ENCODE peak calls at places on chromosomes 12 and 14, in four cellular contexts. C, T, A and S are unnamed samples.

GRCh38 chr12:132352896-132353800 is 23.8 kb upstream of the GALNT9 start:
- DNase-seq in C (no peak), T (no peak), A (no peak), S (no peak)

GRCh38 chr12:9149372-9149771 is 33.7 kb upstream of the A2M start:
- DNase-seq in C (peak; percentile 3), T (no peak), A (no peak), S (peak; percentile 16)

GRCh38 chr14:23725528-23725927 is 89.4 kb downstream of the DHRS2 start:
- DNase-seq in C (no peak), T (no peak), A (no peak), S (no peak)

GRCh38 chr12:76588881-76589565 is 29.5 kb upstream of the OSBPL8 start:
- DNase-seq in C (no peak), T (no peak), A (no peak), S (no peak)

GRCh38 chr14:23186913-23187654 is 3.6 kb upstream of the SLC7A8 start:
- DNase-seq in C (peak; percentile 81), T (peak; percentile 63), A (peak; percentile 78), S (peak; percentile 64)

GRCh38 chr12:18224745-18225144 is 36.6 kb upstream of the PIK3C2G start:
- DNase-seq in C (no peak), T (peak; percentile 1), A (peak; percentile 21), S (peak; percentile 26)

GRCh38 chr14:35814371-35815005 is 5.4 kb upstream of the RALGAPA1 start:
- DNase-seq in C (peak; percentile 70), T (peak; percentile 51), A (peak; percentile 88), S (peak; percentile 47)

GRCh38 chr14:67387195-67387594 is 24.8 kb downstream of the PLEK2 start:
- DNase-seq in C (no peak), T (no peak), A (no peak), S (no peak)

GRCh38 chr12:49089831-49090773 is 4.5 kb downstream of the DHH start:
- DNase-seq in C (peak; percentile 94), T (peak; percentile 76), A (no peak), S (no peak)

GRCh38 chr14:85531594-85532391 is 1.8 kb downstream of the FLRT2 start:
- DNase-seq in C (no peak), T (peak; percentile 21), A (no peak), S (no peak)

GRCh38 chr12:52949413-52950331 is 754 bp downstream of the KRT18 start:
- DNase-seq in C (peak; percentile 93), T (no peak), A (peak; percentile 98), S (peak; percentile 84)

GRCh38 chr14:51534623-51535022 is 117.1 kb upstream of the FRMD6 start:
- DNase-seq in C (no peak), T (no peak), A (peak; percentile 95), S (peak; percentile 71)

GRCh38 chr14:85415015-85415712 is 114.8 kb upstream of the FLRT2 start:
- DNase-seq in C (no peak), T (no peak), A (peak; percentile 64), S (no peak)

GRCh38 chr14:93036652-93037341 is 78.9 kb downstream of the ITPK1 start:
- DNase-seq in C (no peak), T (no peak), A (peak; percentile 69), S (no peak)
- H3K79me2 ChIP-seq in C (no peaks in the 10 kb centered on the region), T (peaks cover 3% of the 10 kb centered on the region), A (no peaks in the 10 kb centered on the region), S (peaks cover 17% of the 10 kb centered on the region)

DNA sequence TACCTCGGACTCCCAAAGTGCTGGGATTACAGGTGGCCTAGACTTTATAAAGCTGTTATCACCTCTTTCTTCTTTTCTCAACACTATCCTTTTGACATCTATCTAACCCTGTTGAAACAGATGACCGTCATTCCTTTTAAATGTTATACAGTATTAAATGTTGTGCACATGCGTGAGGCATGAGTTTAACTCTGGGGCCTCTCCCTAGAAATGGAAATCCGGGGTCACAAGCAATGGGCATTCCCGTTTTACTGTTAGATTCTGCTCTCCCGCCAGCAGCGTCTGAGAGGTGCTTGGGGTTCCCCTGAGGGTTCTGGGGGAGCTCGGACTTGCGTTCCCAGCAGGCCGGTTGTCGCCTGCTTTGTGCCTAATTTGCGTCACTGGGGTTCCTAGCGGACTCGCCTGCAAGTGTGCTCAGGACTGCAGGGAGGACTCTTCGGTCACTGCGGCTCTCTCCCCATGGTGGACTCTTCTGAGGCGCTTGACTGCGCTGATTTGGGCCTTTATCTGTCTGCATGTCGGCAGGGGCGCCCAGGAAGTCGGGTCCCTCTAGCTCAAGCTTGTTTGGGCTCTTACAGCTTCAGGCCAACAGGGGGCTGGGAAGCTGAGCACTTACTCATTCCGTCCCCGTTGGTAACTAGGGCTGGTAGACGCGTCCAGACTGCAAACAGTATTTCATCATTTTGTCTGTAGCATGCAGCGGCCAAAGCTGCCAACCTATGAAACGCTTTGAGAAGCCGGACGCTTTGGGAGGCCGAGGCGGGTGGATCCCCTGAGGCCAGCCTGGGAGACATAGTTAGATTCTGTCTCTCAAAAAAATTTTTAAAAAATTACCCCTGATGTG is 1.2 kb upstream of the RAN start:
- DNase-seq in C (peak; percentile 95), T (peak; percentile 57), A (peak; percentile 96), S (peak; percentile 83)
- TF ChIP-seq ELF1 in C (peak; percentile 74), T (no peak), A (no peak), S (no peak)

GRCh38 chr14:75672588-75673192 is 11.6 kb downstream of the TTLL5 start:
- DNase-seq in C (no peak), T (no peak), A (no peak), S (no peak)

GRCh38 chr14:75673345-75673744 is 12.3 kb downstream of the TTLL5 start:
- DNase-seq in C (no peak), T (no peak), A (no peak), S (no peak)

DNA sequence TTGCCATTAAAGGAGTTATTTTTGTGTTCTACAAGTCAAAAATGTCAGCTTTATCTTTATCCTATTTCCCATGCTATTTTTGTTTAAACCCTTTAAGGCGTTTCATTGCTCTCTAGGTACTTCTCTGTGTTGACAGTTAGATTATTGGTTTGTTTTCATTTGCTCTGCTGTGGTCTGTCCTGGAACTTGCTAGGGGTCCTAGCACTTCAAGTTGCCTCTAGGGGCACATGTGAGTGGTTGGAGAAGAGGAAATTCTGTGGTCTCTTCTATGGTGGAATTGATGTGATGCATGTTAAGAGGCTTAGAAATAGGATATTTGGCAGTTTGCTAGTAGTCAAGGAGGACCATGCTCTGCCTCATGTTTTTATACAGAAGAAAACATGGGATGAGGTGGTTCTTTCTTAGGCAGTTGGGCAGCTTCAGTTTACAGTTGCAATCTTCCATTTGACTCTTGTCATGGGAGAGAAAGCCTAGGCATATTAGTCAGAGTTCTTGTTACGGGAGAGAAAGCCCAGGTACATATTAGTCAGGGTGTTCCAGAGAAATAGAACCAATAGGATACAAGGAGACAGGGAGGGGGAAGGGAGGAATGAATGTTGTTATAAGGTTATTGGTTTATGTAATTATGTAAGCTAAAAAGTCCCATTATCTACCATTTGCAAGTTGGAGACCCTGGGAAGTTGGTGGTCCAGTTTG is 14.4 kb downstream of the TTLL5 start:
- DNase-seq in C (no peak), T (no peak), A (no peak), S (no peak)
- H3K79me2 ChIP-seq in C (no peaks in the 10 kb centered on the region), T (peaks cover 14% of the 10 kb centered on the region), A (peaks cover 2% of the 10 kb centered on the region), S (peaks cover 13% of the 10 kb centered on the region)

DNA sequence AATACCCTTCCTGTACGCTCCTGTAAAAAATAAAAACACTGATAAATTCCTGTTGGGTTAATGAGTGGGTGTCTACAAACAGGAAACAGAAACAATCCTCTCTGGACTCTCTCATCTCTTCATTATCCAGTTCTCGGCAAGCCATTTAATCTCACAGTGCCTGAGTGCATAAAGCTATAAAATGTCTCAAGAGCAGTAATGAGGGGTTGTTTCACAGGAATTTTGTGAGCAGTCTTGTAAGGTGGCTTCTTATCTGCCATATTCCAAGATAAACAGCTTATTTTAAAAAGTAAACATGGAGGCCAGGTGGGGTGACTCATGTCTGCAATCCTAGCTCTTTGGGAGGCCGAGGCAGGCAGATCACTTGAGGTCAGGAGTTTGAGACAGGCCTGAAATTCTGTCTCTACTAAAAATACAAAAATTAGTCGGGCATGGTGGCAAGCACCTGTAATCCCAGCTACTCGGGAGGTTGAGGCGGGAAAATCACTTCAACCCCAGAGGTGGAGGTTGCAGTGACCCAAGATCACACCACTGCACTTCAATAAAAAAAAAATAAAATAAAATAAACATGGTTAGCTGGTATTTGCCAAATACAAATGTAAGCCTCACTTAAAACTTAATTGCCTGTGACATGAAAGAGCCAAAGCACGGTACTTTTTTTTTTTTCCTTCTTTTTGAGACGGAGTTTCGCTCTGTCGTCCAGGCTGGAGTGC is 54.0 kb downstream of the CLIP1 start:
- DNase-seq in C (peak; percentile 48), T (no peak), A (no peak), S (no peak)
- TF ChIP-seq ELF1 in C (no peak), T (no peak), A (no peak), S (no peak)

DNA sequence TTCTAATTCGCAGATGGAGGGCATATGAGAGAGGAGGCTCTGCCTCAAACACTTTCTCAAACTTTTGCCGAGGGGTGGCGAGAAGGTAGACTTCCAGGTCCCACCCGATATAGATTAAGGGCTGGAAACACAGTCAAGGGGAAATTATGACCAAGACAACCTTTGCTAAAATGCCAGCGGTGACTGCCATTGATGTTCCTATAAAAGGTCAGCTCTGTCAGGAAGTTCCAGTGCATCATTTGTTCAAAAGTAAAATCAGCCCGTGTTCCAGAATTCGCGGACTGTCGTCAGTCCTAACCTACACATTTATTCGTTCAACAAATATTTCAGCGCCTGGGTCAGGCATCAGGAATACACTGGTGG is 818 bp upstream of the PAPOLA start:
- DNase-seq in C (no peak), T (peak; percentile 17), A (no peak), S (no peak)
- H3K79me2 ChIP-seq in C (peaks cover 56% of the 10 kb centered on the region), T (peaks cover 40% of the 10 kb centered on the region), A (peaks cover 52% of the 10 kb centered on the region), S (peaks cover 52% of the 10 kb centered on the region)

GRCh38 chr12:108846320-108846719 is 11.1 kb downstream of the SSH1 start:
- DNase-seq in C (no peak), T (peak; percentile 81), A (no peak), S (no peak)
- TF ChIP-seq ELF1 in C (no peak), T (no peak), A (no peak), S (no peak)

GRCh38 chr12:111841236-111841749 is 735 bp upstream of the MAPKAPK5 start:
- DNase-seq in C (peak; percentile 27), T (peak; percentile 52), A (no peak), S (no peak)
- H3K79me2 ChIP-seq in C (peaks cover 72% of the 10 kb centered on the region), T (peaks cover 65% of the 10 kb centered on the region), A (peaks cover 52% of the 10 kb centered on the region), S (peaks cover 67% of the 10 kb centered on the region)

GRCh38 chr14:55139152-55139551 is 10.1 kb downstream of the LGALS3 start:
- DNase-seq in C (no peak), T (no peak), A (no peak), S (no peak)

GRCh38 chr14:55138091-55138490 is 9.0 kb downstream of the LGALS3 start:
- DNase-seq in C (no peak), T (no peak), A (no peak), S (no peak)

GRCh38 chr14:55136241-55136640 is 7.2 kb downstream of the LGALS3 start:
- DNase-seq in C (no peak), T (no peak), A (no peak), S (no peak)

GRCh38 chr14:55139696-55140509 is 10.9 kb downstream of the LGALS3 start:
- DNase-seq in C (no peak), T (peak; percentile 49), A (no peak), S (no peak)

GRCh38 chr14:55136868-55137785 is 8.1 kb downstream of the LGALS3 start:
- DNase-seq in C (no peak), T (peak; percentile 39), A (no peak), S (no peak)
- TF ChIP-seq ELF1 in C (no peak), T (no peak), A (no peak), S (no peak)